ENCODE peak calls at places on chromosomes 16 and 17, in seven cellular contexts. L is GM23248, V is PC-3, Q is SK-N-SH, C is Karpas-422, W is MM.1S, B is HCT116. N is an unnamed sample. For H3K9me2, the result is how much of the 10 kb centered on the place peaks cover.

GRCh38 chr16:64225036-64225435 is 896.8 kb downstream of the CDH11 start:
- DNase-seq in C (peak), W (no peak), L (no peak), Q (no peak), V (no peak), B (no peak), N (no peak)

GRCh38 chr16:17343028-17343427 is 127.7 kb downstream of the XYLT1 start:
- DNase-seq in V (no peak), B (no peak), W (peak), L (no peak), C (no peak), Q (no peak), N (no peak)

GRCh38 chr17:45123930-45124796 is 8.2 kb downstream of the PLCD3 start:
- DNase-seq in V (peak), Q (peak), B (peak), L (peak), W (no peak), C (peak), N (peak)

GRCh38 chr17:7124923-7125322 is 10.3 kb upstream of the ASGR2 start:
- DNase-seq in B (no peak), V (no peak), L (no peak), C (no peak), Q (no peak), W (no peak), N (no peak)

GRCh38 chr16:86041807-86042206 is 142.8 kb downstream of the IRF8 start:
- DNase-seq in C (no peak), Q (no peak), W (no peak), V (no peak), L (no peak), B (no peak), N (no peak)

GRCh38 chr17:83007504-83008475 is 71.6 kb upstream of the METRNL start:
- DNase-seq in W (no peak), Q (peak), C (no peak), L (no peak), V (no peak), B (no peak), N (no peak)

GRCh38 chr17:45440161-45440859 is 7.6 kb upstream of the ARHGAP27 start:
- DNase-seq in B (no peak), L (peak), Q (no peak), C (no peak), W (peak), V (peak), N (peak)

GRCh38 chr17:14069251-14069981 is at the start of gene COX10:
- DNase-seq in L (peak), W (peak), Q (peak), V (peak), B (peak), C (peak), N (peak)

GRCh38 chr16:28845173-28846079 is 722 bp downstream of the TUFM start:
- DNase-seq in B (peak), L (peak), Q (peak), W (peak), V (peak), C (peak), N (peak)

GRCh38 chr16:71846443-71846842 is 667 bp downstream of the ATXN1L start:
- DNase-seq in C (peak), B (no peak), L (peak), V (no peak), Q (peak), W (peak), N (peak)

GRCh38 chr16:67268136-67268579 is 11.2 kb upstream of the PLEKHG4 start:
- DNase-seq in B (peak), Q (no peak), L (peak), C (no peak), W (no peak), V (peak), N (no peak)

GRCh38 chr16:81673432-81673831 is 105.7 kb upstream of the PLCG2 start:
- DNase-seq in L (no peak), Q (no peak), C (no peak), V (no peak), W (no peak), B (no peak), N (no peak)

GRCh38 chr17:65902831-65903549 is 288.9 kb downstream of the CEP112 start:
- DNase-seq in V (no peak), Q (no peak), C (no peak), W (no peak), B (no peak), L (no peak), N (peak)

GRCh38 chr17:76547183-76547641 is 7.4 kb downstream of the PRCD start:
- DNase-seq in Q (peak), C (peak), L (peak), W (peak), B (no peak), V (peak), N (peak)

GRCh38 chr17:65987988-65988387 is 203.9 kb downstream of the CEP112 start:
- DNase-seq in W (peak), C (peak), L (peak), V (peak), B (peak), Q (no peak), N (peak)

GRCh38 chr17:79902146-79902791 is 63.0 kb upstream of the CBX4 start:
- DNase-seq in B (no peak), C (peak), Q (no peak), L (no peak), V (no peak), W (no peak), N (peak)

GRCh38 chr17:32266389-32267269 is 997 bp downstream of the RHBDL3 start:
- DNase-seq in L (peak), B (no peak), Q (peak), V (no peak), W (peak), C (no peak), N (peak)

GRCh38 chr17:82914375-82914774 is 74.6 kb upstream of the ZNF750 start:
- DNase-seq in L (peak), V (peak), Q (no peak), C (peak), W (no peak), B (no peak), N (no peak)

GRCh38 chr16:12141073-12141472 is 164.5 kb downstream of the SNX29 start:
- DNase-seq in B (no peak), Q (no peak), C (no peak), V (peak), W (no peak), L (peak), N (no peak)

GRCh38 chr17:77842148-77842905 is 116.2 kb upstream of the TNRC6C start:
- DNase-seq in B (no peak), C (no peak), L (peak), V (peak), Q (no peak), W (no peak), N (no peak)

GRCh38 chr16:20001856-20002707 is 71.6 kb downstream of the GPR139 start:
- DNase-seq in W (no peak), C (no peak), V (no peak), B (no peak), L (no peak), Q (peak), N (no peak)

GRCh38 chr16:73432794-73433455 is 385.0 kb upstream of the ZFHX3 start:
- DNase-seq in W (no peak), Q (no peak), L (no peak), V (no peak), C (no peak), B (no peak), N (no peak)

GRCh38 chr17:77325826-77326581 is 185.2 kb downstream of the SEC14L1 start:
- DNase-seq in Q (no peak), C (no peak), L (peak), V (no peak), B (no peak), W (no peak), N (no peak)

GRCh38 chr17:82972836-82973372 is 106.5 kb upstream of the METRNL start:
- DNase-seq in Q (peak), L (no peak), W (no peak), B (no peak), C (no peak), V (no peak), N (no peak)

GRCh38 chr17:80977172-80977571 is 14.5 kb upstream of the CHMP6 start:
- DNase-seq in Q (no peak), W (no peak), V (no peak), L (no peak), C (no peak), B (no peak), N (no peak)

GRCh38 chr17:65177901-65178300 is 40.7 kb downstream of the RGS9 start:
- DNase-seq in B (no peak), W (no peak), V (peak), L (peak), Q (no peak), C (no peak), N (no peak)

GRCh38 chr16:81876273-81876900 is 97.3 kb downstream of the PLCG2 start:
- DNase-seq in L (no peak), V (no peak), B (no peak), C (no peak), W (no peak), Q (no peak), N (no peak)

GRCh38 chr17:6574689-6575595 is 18.6 kb upstream of the PITPNM3 start:
- DNase-seq in W (no peak), B (no peak), V (no peak), Q (no peak), C (no peak), L (peak), N (no peak)

GRCh38 chr17:80931421-80932265 is 60.0 kb upstream of the CHMP6 start:
- DNase-seq in C (no peak), W (no peak), B (peak), L (peak), Q (no peak), V (no peak), N (peak)

GRCh38 chr16:20243731-20244281 is 83.5 kb downstream of the GP2 start:
- DNase-seq in V (no peak), W (no peak), B (no peak), Q (no peak), C (no peak), L (no peak), N (peak)

DNA sequence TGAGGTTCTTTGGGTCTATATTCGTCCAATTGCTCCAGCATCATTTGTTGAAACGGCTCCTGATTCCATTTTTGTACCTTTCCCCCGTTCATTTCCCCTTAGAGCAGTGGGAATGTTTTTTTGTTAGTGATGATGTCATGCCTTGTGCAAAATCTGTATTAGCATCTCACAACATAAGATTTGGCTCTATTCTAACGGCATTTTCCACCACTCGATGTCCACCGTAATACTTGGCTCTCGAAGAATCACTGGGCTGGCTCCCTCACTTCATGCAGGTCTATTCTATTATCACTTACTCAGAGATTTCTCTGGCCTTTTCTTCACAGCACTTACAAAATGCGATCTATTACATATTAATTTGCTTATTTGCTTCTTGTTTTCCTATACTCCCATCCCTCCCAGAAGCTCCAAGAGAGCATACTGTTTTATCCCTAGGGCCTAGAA is 571 bp upstream of the NME1 start:
- DNase-seq in W (no peak), Q (peak), C (no peak), L (peak), V (peak), B (no peak), N (no peak)
- H3K9me2 ChIP-seq in W (under half), Q (under half), C (under half), L (under half), V (under half), B (under half), N (under half)

DNA sequence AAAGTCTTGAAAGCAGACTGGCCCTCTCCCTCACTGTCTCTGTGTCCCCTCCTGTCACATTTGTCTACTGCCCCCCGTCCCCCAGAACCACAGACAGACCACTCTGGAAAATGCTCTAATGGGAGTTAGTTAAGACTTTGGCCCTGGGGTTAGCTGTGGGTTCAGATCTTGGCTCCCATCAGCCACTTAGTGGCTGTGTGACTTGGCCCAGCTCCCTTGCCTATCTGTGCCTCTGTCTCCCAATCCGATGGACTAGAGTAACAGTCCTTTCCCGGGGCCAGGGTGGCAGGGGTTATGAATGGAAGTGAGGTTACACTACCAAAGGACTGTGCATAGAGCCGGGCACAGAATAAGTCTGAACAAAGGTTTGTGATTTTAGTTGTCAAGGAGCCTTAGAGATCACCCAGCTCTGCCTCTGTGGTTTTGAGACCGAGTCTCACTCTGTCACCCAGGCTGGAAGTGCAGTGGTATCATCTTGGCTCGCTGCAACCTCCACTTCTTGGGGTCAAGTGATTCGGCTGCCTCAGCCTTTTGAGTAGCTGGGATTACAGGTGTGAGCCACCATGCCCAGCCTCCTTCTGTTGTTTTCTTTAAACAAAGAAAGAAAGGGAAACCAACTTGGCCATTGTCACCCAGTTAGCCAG is 23.7 kb downstream of the PPL start:
- DNase-seq in L (no peak), Q (no peak), V (no peak), W (peak), B (no peak), C (no peak), N (no peak)
- H3K4me2 ChIP-seq in L (no peak), Q (no peak), V (no peak), W (peak), B (no peak), C (no peak), N (no peak)

GRCh38 chr16:56776562-56776961 is 46.6 kb downstream of the NUP93 start:
- DNase-seq in C (no peak), L (peak), Q (peak), V (no peak), W (no peak), B (no peak), N (no peak)

GRCh38 chr16:56773531-56773930 is 43.6 kb downstream of the NUP93 start:
- DNase-seq in C (no peak), V (peak), L (no peak), Q (no peak), W (no peak), B (no peak), N (no peak)

GRCh38 chr16:56774009-56774408 is 44.1 kb downstream of the NUP93 start:
- DNase-seq in C (no peak), L (no peak), W (no peak), Q (no peak), V (no peak), B (no peak), N (no peak)

GRCh38 chr16:56777533-56777932 is 47.6 kb downstream of the NUP93 start:
- DNase-seq in W (no peak), L (peak), C (no peak), B (no peak), Q (no peak), V (no peak), N (no peak)

DNA sequence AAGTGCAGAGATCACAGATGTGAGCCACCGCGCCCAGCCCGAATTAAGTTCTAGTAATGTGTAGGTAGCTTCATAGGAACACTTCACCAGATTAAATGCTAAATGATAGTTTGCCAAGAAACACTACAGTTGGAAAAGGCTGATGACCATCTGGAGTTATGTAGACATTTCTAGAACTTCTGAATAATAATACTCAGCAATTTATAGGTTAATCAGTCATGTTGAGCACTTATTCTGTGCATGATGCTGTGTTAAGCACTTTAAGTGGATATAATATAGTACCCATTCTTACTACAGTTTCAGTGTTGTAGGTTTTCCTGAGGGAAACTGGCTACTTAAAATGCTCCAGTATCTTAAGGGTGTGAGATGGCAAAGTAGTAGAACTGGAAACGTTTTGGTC is 45.2 kb downstream of the NUP93 start:
- DNase-seq in V (no peak), Q (no peak), C (no peak), B (no peak), W (no peak), L (no peak), N (no peak)
- H3K9me2 ChIP-seq in V (under half), Q (under half), C (under half), B (under half), W (under half), L (under half), N (under half)

GRCh38 chr16:16105646-16106045 is 117.6 kb downstream of the ABCC6 start:
- DNase-seq in W (no peak), C (peak), B (no peak), V (no peak), Q (no peak), L (no peak), N (no peak)
- H3K4me2 ChIP-seq in W (no peak), C (peak), B (no peak), V (no peak), Q (no peak), L (no peak), N (no peak)

DNA sequence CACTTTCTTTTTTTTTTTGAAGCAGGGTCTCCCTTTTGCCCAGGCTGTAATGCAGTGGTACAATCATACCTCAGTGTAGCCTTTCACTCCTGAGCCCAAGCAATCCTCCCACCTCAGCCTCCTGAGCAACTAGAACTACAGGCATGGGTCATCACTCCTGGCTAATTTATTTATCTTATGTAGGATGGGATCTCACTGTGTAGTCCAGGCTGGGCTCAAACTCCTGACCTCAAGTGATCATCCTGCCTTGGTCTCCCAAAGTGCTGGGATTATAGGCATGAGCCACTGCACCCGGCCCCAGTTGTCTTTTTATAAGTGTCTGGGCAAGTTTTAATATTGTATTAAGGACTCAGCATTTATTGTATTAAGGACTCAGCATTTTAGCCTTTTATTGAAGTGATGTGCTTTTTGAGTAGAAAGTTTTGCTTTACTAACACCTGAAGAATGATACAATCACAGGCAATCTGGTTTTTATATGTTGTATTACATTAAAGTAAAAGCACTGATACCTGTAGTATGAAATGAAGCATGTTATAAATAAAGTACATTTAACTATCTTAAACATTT is 22.9 kb downstream of the VMP1 start:
- DNase-seq in V (no peak), L (no peak), C (no peak), B (no peak), Q (no peak), W (no peak), N (no peak)
- H3K9me2 ChIP-seq in V (under half), L (under half), C (under half), B (under half), Q (under half), W (under half), N (under half)

N was measured in GM23338.